ENCODE peak calls at places on chromosomes 2 and 18, in four cellular contexts. O is transverse colon, V is prostate gland, F is GM13977. M is an unnamed sample.
A peak's percentile ranks its signal among the peaks of the same experiment; 100 is the strongest.

GRCh38 chr2:16223481-16224177 is 283.3 kb downstream of the MYCN start:
- DNase-seq in V (no peak), O (no peak), F (no peak), M (no peak)

GRCh38 chr2:30446602-30447148 is 371 bp upstream of the LCLAT1 start:
- DNase-seq in O (no peak), V (no peak), F (no peak), M (no peak)

GRCh38 chr2:110638976-110639695 is 38.7 kb downstream of the BUB1 start:
- DNase-seq in F (no peak), O (no peak), V (no peak), M (no peak)

GRCh38 chr2:121142452-121142851 is 142.6 kb downstream of the TFCP2L1 start:
- DNase-seq in O (no peak), F (no peak), V (no peak), M (no peak)

GRCh38 chr2:81545626-81546025 is 1241.1 kb upstream of the LRRTM1 start:
- DNase-seq in V (no peak), O (no peak), F (no peak), M (no peak)

GRCh38 chr18:30387401-30387800 is 655.1 kb downstream of the DSC3 start:
- DNase-seq in F (no peak), O (no peak), V (no peak), M (no peak)

GRCh38 chr2:1748741-1749488 is 4.6 kb upstream of the PXDN start:
- DNase-seq in V (no peak), O (no peak), F (no peak), M (no peak)

GRCh38 chr2:152472524-152472923 is 137.6 kb downstream of the FMNL2 start:
- DNase-seq in O (no peak), V (no peak), F (no peak), M (no peak)

GRCh38 chr2:61789807-61790602 is 63.9 kb downstream of the FAM161A start:
- DNase-seq in F (no peak), O (no peak), V (no peak), M (no peak)

GRCh38 chr2:27370026-27370815 is at the start of the genes EIF2B4 and SNX17:
- DNase-seq in O (peak; percentile 100), V (peak; percentile 99), F (peak; percentile 96), M (peak; percentile 99)

GRCh38 chr2:50401772-50402653 is 629.9 kb downstream of the NRXN1 start:
- DNase-seq in O (peak; percentile 14), F (peak; percentile 24), V (peak; percentile 23), M (peak; percentile 53)

GRCh38 chr2:103804013-103804412 is 1042.2 kb downstream of the TMEM182 start:
- DNase-seq in F (no peak), V (no peak), O (no peak), M (no peak)

GRCh38 chr2:190641469-190641868 is 7.4 kb upstream of the NAB1 start:
- DNase-seq in V (no peak), F (no peak), O (no peak), M (no peak)

GRCh38 chr2:111918383-111918806 is 20.0 kb downstream of the MERTK start:
- DNase-seq in V (no peak), O (no peak), F (no peak), M (no peak)

GRCh38 chr2:12715878-12716249 is 872 bp upstream of the TRIB2 start:
- DNase-seq in O (peak; percentile 80), V (peak; percentile 74), F (peak; percentile 72), M (peak; percentile 82)
- TF ChIP-seq CTCF in O (peak; percentile 61), V (peak; percentile 64), F (peak; percentile 66), M (peak; percentile 74)

GRCh38 chr18:34591920-34592444 is 118.1 kb upstream of the DTNA start:
- DNase-seq in O (no peak), F (no peak), V (no peak), M (no peak)

GRCh38 chr18:34598136-34598635 is 111.9 kb upstream of the DTNA start:
- DNase-seq in V (no peak), F (no peak), O (no peak), M (no peak)

GRCh38 chr18:34592961-34593382 is 117.1 kb upstream of the DTNA start:
- DNase-seq in F (no peak), O (peak; percentile 19), V (peak; percentile 14), M (no peak)

GRCh38 chr18:34594243-34594642 is 115.9 kb upstream of the DTNA start:
- DNase-seq in O (no peak), V (no peak), F (no peak), M (no peak)

GRCh38 chr18:34595673-34596072 is 114.4 kb upstream of the DTNA start:
- DNase-seq in O (no peak), V (no peak), F (no peak), M (no peak)
- TF ChIP-seq CTCF in O (no peak), V (no peak), F (no peak), M (no peak)

GRCh38 chr2:127526940-127527804 is 883 bp upstream of the IWS1 start:
- DNase-seq in O (no peak), F (no peak), V (peak; percentile 71), M (no peak)
- TF ChIP-seq CTCF in O (no peak), F (peak; percentile 20), V (no peak), M (no peak)

GRCh38 chr2:239688098-239688497 is 287.3 kb upstream of the HDAC4 start:
- DNase-seq in F (no peak), O (no peak), V (no peak), M (peak; percentile 15)
- TF ChIP-seq CTCF in F (no peak), O (no peak), V (peak; percentile 16), M (no peak)

DNA sequence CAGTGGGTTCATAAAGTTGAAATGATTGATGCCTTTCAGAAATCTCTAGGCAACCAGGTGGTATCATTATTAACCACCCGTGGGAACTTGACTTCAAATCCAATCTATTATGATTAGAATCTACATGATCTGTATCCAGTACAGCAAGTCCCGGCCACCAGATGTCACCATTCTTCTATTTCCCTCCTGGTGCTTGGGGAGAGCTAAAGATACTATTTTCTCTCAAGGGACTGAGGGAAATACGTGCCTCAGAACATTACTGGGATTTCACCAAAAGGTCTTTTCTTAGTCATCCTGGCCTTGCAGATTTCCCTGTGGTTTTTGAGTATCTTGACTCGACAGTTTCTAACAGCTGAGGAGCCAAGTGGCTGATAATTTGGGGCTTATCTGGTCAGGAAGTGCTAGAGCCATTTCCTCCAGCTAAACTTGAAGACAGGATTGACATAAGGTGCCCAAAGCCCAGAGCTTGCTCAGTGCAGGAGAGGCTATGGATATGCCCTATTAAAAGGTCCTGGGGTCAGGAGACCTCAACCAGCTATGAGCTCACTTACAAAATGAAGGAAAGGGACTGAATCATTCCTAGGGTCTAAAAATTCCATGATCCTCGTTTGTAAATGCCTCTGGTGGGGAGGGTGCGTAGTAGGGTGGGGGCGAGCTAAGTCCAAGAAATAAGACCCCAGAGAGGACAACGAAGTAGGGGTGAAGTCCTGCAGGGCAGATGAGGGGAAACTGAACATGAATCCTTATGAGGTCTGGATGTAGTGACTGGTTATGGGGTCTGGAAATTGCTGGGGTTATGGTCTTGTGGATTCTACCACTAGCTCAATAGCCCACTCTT is 135.4 kb upstream of the MGAT5 start:
- DNase-seq in V (peak; percentile 89), O (peak; percentile 91), F (peak; percentile 86), M (peak; percentile 97)
- TF ChIP-seq CTCF in V (peak; percentile 85), O (peak; percentile 73), F (peak; percentile 77), M (peak; percentile 75)

DNA sequence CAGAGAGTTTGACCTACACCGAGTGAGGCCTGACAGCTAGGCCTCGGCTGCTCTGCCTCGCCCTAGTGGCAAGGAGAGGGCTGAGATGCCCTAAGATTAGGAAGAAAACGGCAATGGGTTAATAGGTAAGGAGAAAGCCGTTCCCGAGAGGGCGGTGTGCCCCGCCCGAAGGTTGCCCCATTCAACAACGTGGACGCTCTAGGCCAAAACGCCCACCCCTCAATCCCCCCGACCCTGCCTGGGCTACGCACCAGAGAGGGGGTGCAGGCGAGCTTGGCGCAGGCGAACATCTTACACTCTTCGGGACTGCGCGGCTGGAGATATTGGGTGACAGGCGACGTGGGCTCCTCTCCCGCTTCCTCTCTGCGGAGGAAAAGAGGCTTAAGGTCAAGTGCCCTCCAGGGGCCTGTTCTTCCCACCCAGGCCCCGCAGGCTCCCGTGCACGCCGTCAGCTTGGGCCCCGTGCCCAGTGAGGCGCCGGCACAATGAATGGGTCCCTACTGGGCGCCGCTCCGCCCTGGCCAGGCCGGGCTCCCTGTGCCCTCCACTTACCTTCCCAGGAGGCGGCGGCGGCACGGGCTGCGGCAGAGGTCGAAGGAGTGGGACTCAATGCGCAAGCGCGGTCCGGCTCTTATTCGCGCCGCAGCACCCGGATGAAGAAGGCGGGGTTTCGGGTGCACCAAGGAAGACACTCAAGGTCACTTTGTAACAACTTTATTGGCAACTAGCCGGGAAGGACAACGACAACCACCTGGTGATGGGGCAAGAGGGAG is at the start of gene ATP5MC3:
- DNase-seq in O (peak; percentile 96), V (peak; percentile 90), F (peak; percentile 91), M (peak; percentile 97)
- TF ChIP-seq CTCF in O (peak; percentile 6), V (peak; percentile 30), F (no peak), M (peak; percentile 20)

DNA sequence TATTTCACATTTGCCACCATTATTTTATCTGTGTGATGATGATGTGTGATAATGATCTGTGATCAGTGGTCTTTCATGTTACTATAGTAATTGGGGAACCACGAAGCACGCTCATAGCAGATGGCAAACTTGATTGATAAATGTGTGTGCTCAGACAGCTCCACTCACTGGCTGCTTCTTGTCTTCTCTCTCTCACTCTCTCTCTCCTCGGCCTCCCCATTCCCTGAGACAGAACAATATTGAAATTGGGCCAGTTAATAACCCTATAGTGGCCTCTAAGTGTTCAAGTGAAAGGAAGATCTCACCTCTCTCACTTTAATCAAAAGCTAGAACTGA is 60.7 kb upstream of the RAPGEF4 start:
- DNase-seq in F (no peak), V (no peak), O (no peak), M (no peak)
- TF ChIP-seq CTCF in F (no peak), V (no peak), O (no peak), M (no peak)

GRCh38 chr2:157572725-157573124 is 55.9 kb downstream of the ACVR1C start:
- DNase-seq in V (no peak), O (no peak), F (peak; percentile 32), M (peak; percentile 13)
- TF ChIP-seq CTCF in V (no peak), O (peak; percentile 22), F (no peak), M (peak; percentile 62)

DNA sequence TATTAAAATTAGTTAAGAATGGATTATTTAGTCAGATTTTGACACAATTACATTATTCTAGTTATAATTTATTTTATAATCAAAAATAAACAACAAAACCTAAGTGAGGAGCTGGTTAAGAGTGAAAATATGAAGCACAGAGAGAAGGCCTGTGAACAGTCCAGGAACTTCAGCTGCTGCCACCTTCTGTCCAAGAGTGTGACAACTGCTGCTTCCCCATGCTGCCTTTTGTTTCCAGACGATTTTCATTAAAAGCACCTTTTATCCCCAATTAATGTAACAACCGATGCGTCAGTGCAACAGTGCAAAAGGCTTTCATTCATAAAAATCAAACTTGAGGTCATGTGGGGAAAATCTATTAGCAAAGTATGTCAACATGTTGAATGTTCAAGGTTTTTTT is 363.6 kb downstream of the CTNNA2 start:
- DNase-seq in V (no peak), F (peak; percentile 28), O (no peak), M (no peak)
- TF ChIP-seq CTCF in V (no peak), F (peak; percentile 40), O (no peak), M (peak; percentile 22)